ENCODE peak calls at places on chromosomes 3 and 15, in nine cellular contexts. One of them, this sample, is unnamed.
A peak's percentile ranks its signal among the peaks of the same experiment; 100 is the strongest.

GRCh38 chr3:25465266-25465860 is 37.3 kb downstream of the RARB start:
- DNase-seq in GM12891: no peak
- DNase-seq in IMR-90: no peak
- DNase-seq in stomach: no peak
- DNase-seq in K562: no peak
- DNase-seq in body of pancreas: no peak
- DNase-seq in gastrocnemius medialis: no peak
- DNase-seq in breast epithelium: no peak
- DNase-seq in ovary: no peak
- DNase-seq in this sample: no peak

GRCh38 chr15:29538110-29538509 is 268.5 kb upstream of the NSMCE3 start:
- DNase-seq in GM12891: no peak
- DNase-seq in IMR-90: no peak
- DNase-seq in stomach: no peak
- DNase-seq in K562: no peak
- DNase-seq in body of pancreas: no peak
- DNase-seq in gastrocnemius medialis: no peak
- DNase-seq in breast epithelium: no peak
- DNase-seq in ovary: no peak
- DNase-seq in this sample: no peak

GRCh38 chr15:37220949-37221670 is 120.8 kb upstream of the MEIS2 start:
- DNase-seq in GM12891: no peak
- DNase-seq in IMR-90: no peak
- DNase-seq in stomach: no peak
- DNase-seq in K562: no peak
- DNase-seq in body of pancreas: no peak
- DNase-seq in gastrocnemius medialis: no peak
- DNase-seq in breast epithelium: no peak
- DNase-seq in ovary: no peak
- DNase-seq in this sample: no peak

GRCh38 chr15:78206326-78207109 is 27.8 kb downstream of the ACSBG1 start:
- DNase-seq in GM12891: no peak
- DNase-seq in IMR-90: peak; percentile 14
- DNase-seq in stomach: peak; percentile 22
- DNase-seq in K562: no peak
- DNase-seq in body of pancreas: peak; percentile 8
- DNase-seq in gastrocnemius medialis: no peak
- DNase-seq in breast epithelium: no peak
- DNase-seq in ovary: no peak
- DNase-seq in this sample: no peak

GRCh38 chr3:119639494-119640350 is 20.7 kb downstream of the POPDC2 start:
- DNase-seq in GM12891: no peak
- DNase-seq in IMR-90: no peak
- DNase-seq in stomach: no peak
- DNase-seq in K562: no peak
- DNase-seq in body of pancreas: no peak
- DNase-seq in gastrocnemius medialis: no peak
- DNase-seq in breast epithelium: no peak
- DNase-seq in ovary: no peak
- DNase-seq in this sample: no peak

GRCh38 chr3:165532851-165533250 is 304.4 kb downstream of the BCHE start:
- DNase-seq in GM12891: no peak
- DNase-seq in IMR-90: no peak
- DNase-seq in stomach: no peak
- DNase-seq in K562: no peak
- DNase-seq in body of pancreas: no peak
- DNase-seq in gastrocnemius medialis: no peak
- DNase-seq in breast epithelium: no peak
- DNase-seq in ovary: no peak
- DNase-seq in this sample: no peak

GRCh38 chr15:88077249-88077810 is 179.2 kb downstream of the NTRK3 start:
- DNase-seq in GM12891: no peak
- DNase-seq in IMR-90: no peak
- DNase-seq in stomach: no peak
- DNase-seq in K562: no peak
- DNase-seq in body of pancreas: no peak
- DNase-seq in gastrocnemius medialis: no peak
- DNase-seq in breast epithelium: no peak
- DNase-seq in ovary: no peak
- DNase-seq in this sample: no peak

GRCh38 chr3:100697183-100697582 is 12.1 kb upstream of the TFG start:
- DNase-seq in GM12891: no peak
- DNase-seq in IMR-90: no peak
- DNase-seq in stomach: no peak
- DNase-seq in K562: no peak
- DNase-seq in body of pancreas: no peak
- DNase-seq in gastrocnemius medialis: no peak
- DNase-seq in breast epithelium: no peak
- DNase-seq in ovary: no peak
- DNase-seq in this sample: no peak

GRCh38 chr3:37680393-37680792 is 181.3 kb upstream of the CTDSPL start:
- DNase-seq in GM12891: no peak
- DNase-seq in IMR-90: no peak
- DNase-seq in stomach: no peak
- DNase-seq in K562: no peak
- DNase-seq in body of pancreas: no peak
- DNase-seq in gastrocnemius medialis: no peak
- DNase-seq in breast epithelium: no peak
- DNase-seq in ovary: no peak
- DNase-seq in this sample: no peak

GRCh38 chr15:98746756-98747155 is 98.4 kb downstream of the IGF1R start:
- DNase-seq in GM12891: no peak
- DNase-seq in IMR-90: no peak
- DNase-seq in stomach: no peak
- DNase-seq in K562: no peak
- DNase-seq in body of pancreas: no peak
- DNase-seq in gastrocnemius medialis: no peak
- DNase-seq in breast epithelium: no peak
- DNase-seq in ovary: no peak
- DNase-seq in this sample: no peak

GRCh38 chr15:28945626-28946215 is 59.9 kb downstream of the APBA2 start:
- DNase-seq in GM12891: no peak
- DNase-seq in IMR-90: no peak
- DNase-seq in stomach: peak; percentile 14
- DNase-seq in K562: no peak
- DNase-seq in body of pancreas: peak; percentile 1
- DNase-seq in gastrocnemius medialis: no peak
- DNase-seq in breast epithelium: no peak
- DNase-seq in ovary: no peak
- DNase-seq in this sample: no peak

GRCh38 chr3:113844622-113845222 is 6.1 kb downstream of the GRAMD1C start:
- DNase-seq in GM12891: no peak
- DNase-seq in IMR-90: peak; percentile 40
- DNase-seq in stomach: no peak
- DNase-seq in K562: no peak
- DNase-seq in body of pancreas: no peak
- DNase-seq in gastrocnemius medialis: no peak
- DNase-seq in breast epithelium: no peak
- DNase-seq in ovary: no peak
- DNase-seq in this sample: peak; percentile 31

GRCh38 chr3:101896103-101896757 is 46.9 kb downstream of the NFKBIZ start:
- DNase-seq in GM12891: no peak
- DNase-seq in IMR-90: peak; percentile 59
- DNase-seq in stomach: no peak
- DNase-seq in K562: no peak
- DNase-seq in body of pancreas: no peak
- DNase-seq in gastrocnemius medialis: no peak
- DNase-seq in breast epithelium: no peak
- DNase-seq in ovary: no peak
- DNase-seq in this sample: no peak

GRCh38 chr15:78092111-78093041 is at the start of gene SH2D7:
- DNase-seq in GM12891: no peak
- DNase-seq in IMR-90: no peak
- DNase-seq in stomach: no peak
- DNase-seq in K562: no peak
- DNase-seq in body of pancreas: peak; percentile 9
- DNase-seq in gastrocnemius medialis: no peak
- DNase-seq in breast epithelium: no peak
- DNase-seq in ovary: no peak
- DNase-seq in this sample: no peak

GRCh38 chr15:90062023-90062728 is 40.1 kb downstream of the IDH2 start:
- DNase-seq in GM12891: no peak
- DNase-seq in IMR-90: no peak
- DNase-seq in stomach: peak; percentile 83
- DNase-seq in K562: peak; percentile 87
- DNase-seq in body of pancreas: peak; percentile 86
- DNase-seq in gastrocnemius medialis: no peak
- DNase-seq in breast epithelium: peak; percentile 77
- DNase-seq in ovary: peak; percentile 71
- DNase-seq in this sample: no peak

GRCh38 chr3:128346562-128346961 is 120.1 kb downstream of the DNAJB8 start:
- DNase-seq in GM12891: no peak
- DNase-seq in IMR-90: no peak
- DNase-seq in stomach: no peak
- DNase-seq in K562: no peak
- DNase-seq in body of pancreas: no peak
- DNase-seq in gastrocnemius medialis: no peak
- DNase-seq in breast epithelium: no peak
- DNase-seq in ovary: no peak
- DNase-seq in this sample: no peak

DNA sequence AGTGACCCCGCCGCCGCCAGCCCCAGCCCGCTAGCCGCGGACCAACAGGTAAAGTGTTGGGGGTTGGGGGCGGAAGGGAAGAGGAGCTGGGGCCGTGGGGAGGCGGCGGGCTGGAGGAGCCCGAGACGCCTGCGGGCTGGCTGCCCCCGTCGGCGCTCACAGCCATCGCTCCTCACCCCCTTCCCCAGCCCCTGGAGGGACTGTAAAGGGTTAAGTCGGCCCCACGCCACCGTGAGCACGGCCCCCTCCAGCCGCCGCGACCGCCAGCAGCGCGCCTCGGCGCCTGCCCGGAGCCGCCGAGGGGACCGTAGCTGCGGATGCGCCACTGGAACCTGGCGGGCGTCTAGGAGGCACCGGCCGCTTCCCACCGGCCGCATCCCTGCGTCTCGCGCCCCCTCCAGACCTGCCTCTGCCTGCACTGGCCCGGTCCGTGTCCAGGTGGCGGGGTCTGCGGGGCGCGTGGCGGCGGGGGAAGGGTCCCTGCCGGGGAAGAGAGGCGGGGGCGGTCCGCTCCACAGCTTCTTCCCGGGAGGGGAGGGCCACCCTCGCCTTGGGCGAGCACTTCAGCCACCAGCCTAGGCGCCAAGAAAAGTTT is 522 bp downstream of the MED12L start:
- DNase-seq in GM12891: peak; percentile 42
- DNase-seq in IMR-90: no peak
- DNase-seq in stomach: no peak
- DNase-seq in K562: no peak
- DNase-seq in body of pancreas: peak; percentile 17
- DNase-seq in gastrocnemius medialis: no peak
- DNase-seq in breast epithelium: no peak
- DNase-seq in ovary: peak; percentile 39
- DNase-seq in this sample: no peak
- TF ChIP-seq POLR2A in GM12891: no peak
- TF ChIP-seq POLR2A in IMR-90: no peak
- TF ChIP-seq POLR2A in stomach: no peak
- TF ChIP-seq POLR2A in K562: no peak
- TF ChIP-seq POLR2A in body of pancreas: no peak
- TF ChIP-seq POLR2A in gastrocnemius medialis: no peak
- TF ChIP-seq POLR2A in breast epithelium: no peak
- TF ChIP-seq POLR2A in ovary: no peak
- TF ChIP-seq POLR2A in this sample: no peak

GRCh38 chr3:187064210-187065115 is 74.8 kb downstream of the RPL39L start:
- DNase-seq in GM12891: no peak
- DNase-seq in IMR-90: peak; percentile 17
- DNase-seq in stomach: no peak
- DNase-seq in K562: no peak
- DNase-seq in body of pancreas: peak; percentile 29
- DNase-seq in gastrocnemius medialis: no peak
- DNase-seq in breast epithelium: no peak
- DNase-seq in ovary: no peak
- DNase-seq in this sample: no peak
- TF ChIP-seq POLR2A in GM12891: no peak
- TF ChIP-seq POLR2A in IMR-90: no peak
- TF ChIP-seq POLR2A in stomach: no peak
- TF ChIP-seq POLR2A in K562: no peak
- TF ChIP-seq POLR2A in body of pancreas: no peak
- TF ChIP-seq POLR2A in gastrocnemius medialis: no peak
- TF ChIP-seq POLR2A in breast epithelium: no peak
- TF ChIP-seq POLR2A in ovary: no peak
- TF ChIP-seq POLR2A in this sample: no peak

DNA sequence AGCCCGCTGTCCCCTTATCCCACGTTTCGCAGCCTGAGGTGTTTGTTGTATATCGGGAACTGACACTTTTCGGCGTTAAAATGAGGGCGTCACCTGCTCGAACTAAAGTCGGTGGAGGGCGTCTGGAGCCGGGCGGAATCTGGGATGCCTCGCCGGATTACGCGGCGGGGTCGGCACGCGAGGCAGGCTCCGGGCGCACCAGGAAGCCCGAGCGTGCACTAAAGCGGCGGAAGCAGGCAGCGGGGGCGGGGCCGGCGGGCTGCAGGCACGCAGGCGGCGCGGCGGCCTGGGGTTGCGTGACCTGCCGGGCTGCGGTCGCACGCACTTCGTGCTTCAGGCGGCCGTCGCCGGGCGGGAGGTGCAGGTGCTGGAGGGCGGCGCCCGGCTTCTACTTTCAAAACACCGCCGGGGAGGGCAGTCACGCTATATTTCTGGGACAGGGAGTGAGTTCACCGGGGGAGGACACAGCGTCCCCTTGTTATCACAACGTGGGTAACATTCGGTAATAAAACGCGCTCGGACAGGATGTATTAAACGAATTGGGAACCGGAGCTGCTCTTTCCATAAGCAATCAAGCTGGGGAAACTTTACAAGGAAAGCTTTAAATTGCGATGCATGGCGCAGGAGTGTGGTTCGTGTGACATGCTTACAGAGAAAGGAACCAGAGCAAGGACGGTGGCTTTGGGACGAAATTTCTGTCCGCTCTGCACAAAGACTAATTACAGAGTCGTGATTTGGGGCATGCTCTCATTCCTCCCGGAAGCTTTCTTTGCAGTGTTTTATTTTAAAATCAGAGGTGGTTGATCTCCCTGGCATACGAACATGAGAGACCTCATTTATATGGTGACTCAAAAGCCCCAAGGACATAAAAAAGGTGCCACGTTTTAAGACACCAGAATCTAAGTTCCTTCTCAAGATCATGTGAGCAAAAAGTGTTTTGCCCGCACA is 9.1 kb upstream of the LEKR1 start:
- DNase-seq in GM12891: peak; percentile 69
- DNase-seq in IMR-90: peak; percentile 90
- DNase-seq in stomach: peak; percentile 93
- DNase-seq in K562: peak; percentile 58
- DNase-seq in body of pancreas: peak; percentile 89
- DNase-seq in gastrocnemius medialis: peak; percentile 83
- DNase-seq in breast epithelium: peak; percentile 79
- DNase-seq in ovary: peak; percentile 77
- DNase-seq in this sample: peak; percentile 33
- TF ChIP-seq POLR2A in GM12891: peak; percentile 90
- TF ChIP-seq POLR2A in IMR-90: peak; percentile 69
- TF ChIP-seq POLR2A in stomach: peak; percentile 13
- TF ChIP-seq POLR2A in K562: peak; percentile 49
- TF ChIP-seq POLR2A in body of pancreas: peak; percentile 90
- TF ChIP-seq POLR2A in gastrocnemius medialis: peak; percentile 65
- TF ChIP-seq POLR2A in breast epithelium: no peak
- TF ChIP-seq POLR2A in ovary: no peak
- TF ChIP-seq POLR2A in this sample: peak; percentile 33

DNA sequence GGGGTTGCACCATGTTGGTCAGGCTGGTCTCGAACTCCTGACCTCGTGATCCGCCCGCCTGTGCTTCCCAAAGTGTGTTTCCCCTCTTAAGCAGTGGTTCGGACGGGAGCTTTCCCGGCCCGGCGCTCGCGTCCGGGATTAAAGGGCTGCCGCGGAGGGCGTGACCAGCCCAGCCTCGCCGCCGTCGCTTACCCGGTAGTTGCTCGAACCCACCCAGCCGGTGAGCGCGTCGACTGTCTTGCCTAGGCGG is 513 bp downstream of the CLASP2 start:
- DNase-seq in GM12891: peak; percentile 49
- DNase-seq in IMR-90: peak; percentile 48
- DNase-seq in stomach: peak; percentile 75
- DNase-seq in K562: peak; percentile 75
- DNase-seq in body of pancreas: peak; percentile 70
- DNase-seq in gastrocnemius medialis: peak; percentile 47
- DNase-seq in breast epithelium: peak; percentile 69
- DNase-seq in ovary: peak; percentile 71
- DNase-seq in this sample: peak; percentile 58
- TF ChIP-seq POLR2A in GM12891: no peak
- TF ChIP-seq POLR2A in IMR-90: no peak
- TF ChIP-seq POLR2A in stomach: no peak
- TF ChIP-seq POLR2A in K562: no peak
- TF ChIP-seq POLR2A in body of pancreas: no peak
- TF ChIP-seq POLR2A in gastrocnemius medialis: no peak
- TF ChIP-seq POLR2A in breast epithelium: no peak
- TF ChIP-seq POLR2A in ovary: no peak
- TF ChIP-seq POLR2A in this sample: no peak